ENCODE peak calls at places on chromosome 11, in eight cellular contexts. U is uterus, M is neural progenitor cell, I is cardiac fibroblast, K is brain microvascular endothelial cell, P is HFF-Myc, F is PC-3, S is skeletal muscle cell. N is an unnamed sample.

GRCh38 chr11:2590951-2591754 is 108.6 kb downstream of the KCNQ1OT1 start:
- DNase-seq in U (no peak), M (no peak), I (no peak), K (no peak), P (no peak), F (no peak), S (no peak), N (no peak)

GRCh38 chr11:134449713-134450112 is 37.7 kb upstream of the B3GAT1 start:
- DNase-seq in U (no peak), M (no peak), I (no peak), K (no peak), P (no peak), F (no peak), S (no peak), N (no peak)

GRCh38 chr11:120858740-120859139 is 165.2 kb upstream of the TBCEL start:
- DNase-seq in U (no peak), M (no peak), I (peak; percentile 25), K (peak; percentile 28), P (no peak), F (peak; percentile 19), S (no peak), N (peak; percentile 19)

GRCh38 chr11:1883342-1884122 is 8.2 kb downstream of the PRR33 start:
- DNase-seq in U (no peak), M (no peak), I (no peak), K (no peak), P (no peak), F (no peak), S (no peak), N (no peak)

GRCh38 chr11:5007561-5007960 is 12.9 kb downstream of the OR51L1 start:
- DNase-seq in U (no peak), M (no peak), I (no peak), K (no peak), P (no peak), F (no peak), S (no peak), N (no peak)

GRCh38 chr11:103536335-103536722 is 427.1 kb downstream of the DYNC2H1 start:
- DNase-seq in U (no peak), M (no peak), I (peak; percentile 48), K (no peak), P (no peak), F (no peak), S (no peak), N (no peak)

GRCh38 chr11:69538840-69539239 is 57.4 kb downstream of the LINC01488 start:
- DNase-seq in U (no peak), M (no peak), I (no peak), K (no peak), P (no peak), F (no peak), S (no peak), N (peak; percentile 9)

GRCh38 chr11:128133501-128133900 is 453.9 kb downstream of the ETS1 start:
- DNase-seq in U (no peak), M (peak; percentile 79), I (peak; percentile 20), K (no peak), P (no peak), F (no peak), S (no peak), N (no peak)

GRCh38 chr11:70833011-70833410 is 419.4 kb downstream of the SHANK2 start:
- DNase-seq in U (no peak), M (no peak), I (no peak), K (no peak), P (no peak), F (no peak), S (no peak), N (no peak)

GRCh38 chr11:34926101-34926830 is 9.8 kb downstream of the PDHX start:
- DNase-seq in U (no peak), M (peak; percentile 54), I (peak; percentile 74), K (peak; percentile 24), P (peak; percentile 37), F (peak; percentile 67), S (no peak), N (peak; percentile 67)

GRCh38 chr11:86015699-86016098 is 53.2 kb downstream of the PICALM start:
- DNase-seq in U (no peak), M (no peak), I (no peak), K (no peak), P (no peak), F (no peak), S (no peak), N (no peak)

GRCh38 chr11:14309425-14310192 is 49.4 kb downstream of the RRAS2 start:
- DNase-seq in U (no peak), M (no peak), I (no peak), K (no peak), P (no peak), F (no peak), S (no peak), N (no peak)

GRCh38 chr11:74321487-74322188 is 10.2 kb upstream of the P4HA3 start:
- DNase-seq in U (no peak), M (peak; percentile 41), I (peak; percentile 74), K (peak; percentile 49), P (no peak), F (peak; percentile 77), S (no peak), N (peak; percentile 99)

GRCh38 chr11:35588627-35589026 is 29.6 kb upstream of the FJX1 start:
- DNase-seq in U (no peak), M (no peak), I (peak; percentile 56), K (peak; percentile 59), P (no peak), F (peak; percentile 72), S (no peak), N (no peak)

GRCh38 chr11:103471546-103471945 is 362.3 kb downstream of the DYNC2H1 start:
- DNase-seq in U (no peak), M (no peak), I (no peak), K (no peak), P (no peak), F (no peak), S (no peak), N (no peak)

GRCh38 chr11:16239130-16240105 is 116.9 kb downstream of the SOX6 start:
- DNase-seq in U (no peak), M (peak; percentile 3), I (no peak), K (no peak), P (no peak), F (no peak), S (no peak), N (no peak)

GRCh38 chr11:119120639-119121007 is 757 bp upstream of the HINFP start:
- DNase-seq in U (no peak), M (peak; percentile 56), I (peak; percentile 44), K (no peak), P (peak; percentile 84), F (peak; percentile 46), S (no peak), N (no peak)

GRCh38 chr11:61675826-61676225 is 4.4 kb upstream of the DAGLA start:
- DNase-seq in U (no peak), M (no peak), I (no peak), K (no peak), P (no peak), F (no peak), S (no peak), N (no peak)

GRCh38 chr11:26474401-26474800 is 97.7 kb downstream of the MUC15 start:
- DNase-seq in U (no peak), M (no peak), I (no peak), K (no peak), P (no peak), F (no peak), S (no peak), N (no peak)

GRCh38 chr11:83674498-83674897 is 388.3 kb upstream of the CCDC90B start:
- DNase-seq in U (no peak), M (no peak), I (no peak), K (no peak), P (no peak), F (no peak), S (no peak), N (no peak)

GRCh38 chr11:29809121-29809520 is 207.7 kb downstream of the KCNA4 start:
- DNase-seq in U (no peak), M (no peak), I (peak; percentile 15), K (no peak), P (no peak), F (no peak), S (no peak), N (no peak)

GRCh38 chr11:130831506-130832385 is 84.5 kb downstream of the SNX19 start:
- DNase-seq in U (no peak), M (peak; percentile 45), I (no peak), K (no peak), P (peak; percentile 89), F (peak; percentile 29), S (no peak), N (no peak)

GRCh38 chr11:60844870-60845221 is 2.9 kb downstream of the CCDC86 start:
- DNase-seq in U (no peak), M (no peak), I (no peak), K (no peak), P (no peak), F (no peak), S (no peak), N (peak; percentile 11)

GRCh38 chr11:115501504-115501894 is 2.7 kb downstream of the CADM1 start:
- DNase-seq in U (no peak), M (peak; percentile 16), I (no peak), K (no peak), P (no peak), F (no peak), S (no peak), N (no peak)
- H3K4me3 ChIP-seq in U (no peak overlapping the region), M (peak overlapping the region; percentile 77), I (no peak overlapping the region), K (no peak overlapping the region), P (no peak overlapping the region), F (no peak overlapping the region), S (no peak overlapping the region), N (no peak overlapping the region)

GRCh38 chr11:65611758-65612603 is 2.0 kb downstream of the MAP3K11 start:
- DNase-seq in U (no peak), M (no peak), I (peak; percentile 55), K (peak; percentile 37), P (no peak), F (no peak), S (no peak), N (peak; percentile 84)
- H3K4me3 ChIP-seq in U (no peak overlapping the region), M (no peak overlapping the region), I (peak overlapping the region; percentile 85), K (peak overlapping the region; percentile 83), P (peak overlapping the region; percentile 76), F (peak overlapping the region; percentile 90), S (peak overlapping the region; percentile 62), N (peak overlapping the region; percentile 81)

GRCh38 chr11:59668188-59668949 is 468 bp downstream of the PATL1 start:
- DNase-seq in U (peak; percentile 51), M (peak; percentile 94), I (peak; percentile 50), K (peak; percentile 28), P (no peak), F (peak; percentile 37), S (no peak), N (peak; percentile 46)

GRCh38 chr11:59668950-59669610 is at the start of gene PATL1:
- DNase-seq in U (peak; percentile 99), M (peak; percentile 99), I (peak; percentile 99), K (peak; percentile 99), P (peak; percentile 93), F (peak; percentile 99), S (peak; percentile 93), N (peak; percentile 99)

GRCh38 chr11:59669611-59670009 is 773 bp upstream of the PATL1 start:
- DNase-seq in U (peak; percentile 48), M (no peak), I (peak; percentile 77), K (peak; percentile 40), P (no peak), F (peak; percentile 41), S (no peak), N (no peak)

GRCh38 chr11:59667812-59668187 is 1.0 kb downstream of the PATL1 start:
- DNase-seq in U (no peak), M (peak; percentile 4), I (no peak), K (no peak), P (no peak), F (no peak), S (no peak), N (no peak)

GRCh38 chr11:59666969-59667368 is 1.9 kb downstream of the PATL1 start:
- DNase-seq in U (no peak), M (no peak), I (peak; percentile 40), K (no peak), P (no peak), F (no peak), S (no peak), N (no peak)
- H3K4me3 ChIP-seq in U (no peak overlapping the region), M (no peak overlapping the region), I (peak overlapping the region; percentile 28), K (no peak overlapping the region), P (no peak overlapping the region), F (peak overlapping the region; percentile 77), S (peak overlapping the region; percentile 93), N (no peak overlapping the region)

GRCh38 chr11:47377571-47378010 is 756 bp downstream of the SPI1 start:
- DNase-seq in U (no peak), M (no peak), I (no peak), K (no peak), P (no peak), F (no peak), S (no peak), N (no peak)
- H3K4me3 ChIP-seq in U (no peak overlapping the region), M (no peak overlapping the region), I (no peak overlapping the region), K (no peak overlapping the region), P (no peak overlapping the region), F (no peak overlapping the region), S (no peak overlapping the region), N (no peak overlapping the region)